ENCODE peak calls at places on chromosomes 11 and 22, in eight cellular contexts. One of them, this sample, is unnamed.

GRCh38 chr22:35422145-35422544 is 22.2 kb downstream of the MCM5 start:
- DNase-seq in Peyer's patch: no peak
- DNase-seq in thoracic aorta: no peak
- DNase-seq in tibial nerve: no peak
- DNase-seq in foreskin keratinocyte: no peak
- DNase-seq in WTC11: no peak
- DNase-seq in GM06990: no peak
- DNase-seq in IMR-90: no peak
- DNase-seq in this sample: no peak

GRCh38 chr11:71127806-71128205 is 124.6 kb downstream of the SHANK2 start:
- DNase-seq in Peyer's patch: no peak
- DNase-seq in thoracic aorta: no peak
- DNase-seq in tibial nerve: no peak
- DNase-seq in foreskin keratinocyte: no peak
- DNase-seq in WTC11: no peak
- DNase-seq in GM06990: no peak
- DNase-seq in IMR-90: no peak
- DNase-seq in this sample: no peak

GRCh38 chr11:35003658-35004057 is 87.2 kb downstream of the PDHX start:
- DNase-seq in Peyer's patch: no peak
- DNase-seq in thoracic aorta: no peak
- DNase-seq in tibial nerve: no peak
- DNase-seq in foreskin keratinocyte: no peak
- DNase-seq in WTC11: no peak
- DNase-seq in GM06990: no peak
- DNase-seq in IMR-90: peak; percentile 24
- DNase-seq in this sample: no peak

GRCh38 chr11:126893796-126894195 is 106.8 kb downstream of the KIRREL3 start:
- DNase-seq in Peyer's patch: no peak
- DNase-seq in thoracic aorta: no peak
- DNase-seq in tibial nerve: no peak
- DNase-seq in foreskin keratinocyte: no peak
- DNase-seq in WTC11: no peak
- DNase-seq in GM06990: no peak
- DNase-seq in IMR-90: no peak
- DNase-seq in this sample: no peak

GRCh38 chr22:45972091-45972867 is 4.7 kb downstream of the WNT7B start:
- DNase-seq in Peyer's patch: no peak
- DNase-seq in thoracic aorta: no peak
- DNase-seq in tibial nerve: no peak
- DNase-seq in foreskin keratinocyte: no peak
- DNase-seq in WTC11: no peak
- DNase-seq in GM06990: no peak
- DNase-seq in IMR-90: no peak
- DNase-seq in this sample: no peak

GRCh38 chr11:116224154-116224888 is 548.5 kb downstream of the BUD13 start:
- DNase-seq in Peyer's patch: no peak
- DNase-seq in thoracic aorta: no peak
- DNase-seq in tibial nerve: peak; percentile 18
- DNase-seq in foreskin keratinocyte: no peak
- DNase-seq in WTC11: peak; percentile 63
- DNase-seq in GM06990: peak; percentile 14
- DNase-seq in IMR-90: peak; percentile 22
- DNase-seq in this sample: peak; percentile 66

GRCh38 chr11:114169321-114169749 is 109.8 kb downstream of the ZBTB16 start:
- DNase-seq in Peyer's patch: no peak
- DNase-seq in thoracic aorta: no peak
- DNase-seq in tibial nerve: no peak
- DNase-seq in foreskin keratinocyte: no peak
- DNase-seq in WTC11: no peak
- DNase-seq in GM06990: no peak
- DNase-seq in IMR-90: no peak
- DNase-seq in this sample: no peak

GRCh38 chr11:72718101-72718501 is 34.1 kb downstream of the ARAP1 start:
- DNase-seq in Peyer's patch: no peak
- DNase-seq in thoracic aorta: no peak
- DNase-seq in tibial nerve: no peak
- DNase-seq in foreskin keratinocyte: no peak
- DNase-seq in WTC11: no peak
- DNase-seq in GM06990: no peak
- DNase-seq in IMR-90: no peak
- DNase-seq in this sample: no peak

GRCh38 chr11:73729594-73730206 is 31.2 kb downstream of the RAB6A start:
- DNase-seq in Peyer's patch: no peak
- DNase-seq in thoracic aorta: no peak
- DNase-seq in tibial nerve: no peak
- DNase-seq in foreskin keratinocyte: no peak
- DNase-seq in WTC11: peak; percentile 67
- DNase-seq in GM06990: no peak
- DNase-seq in IMR-90: no peak
- DNase-seq in this sample: no peak

GRCh38 chr11:107102692-107103463 is 84.6 kb upstream of the GUCY1A2 start:
- DNase-seq in Peyer's patch: no peak
- DNase-seq in thoracic aorta: no peak
- DNase-seq in tibial nerve: no peak
- DNase-seq in foreskin keratinocyte: no peak
- DNase-seq in WTC11: no peak
- DNase-seq in GM06990: no peak
- DNase-seq in IMR-90: no peak
- DNase-seq in this sample: no peak

GRCh38 chr22:50530280-50530856 is 556 bp upstream of the TYMP start:
- DNase-seq in Peyer's patch: peak; percentile 91
- DNase-seq in thoracic aorta: no peak
- DNase-seq in tibial nerve: peak; percentile 55
- DNase-seq in foreskin keratinocyte: peak; percentile 54
- DNase-seq in WTC11: peak; percentile 48
- DNase-seq in GM06990: no peak
- DNase-seq in IMR-90: peak; percentile 44
- DNase-seq in this sample: peak; percentile 74

GRCh38 chr22:42906605-42907338 is 49.7 kb upstream of the ARFGAP3 start:
- DNase-seq in Peyer's patch: no peak
- DNase-seq in thoracic aorta: no peak
- DNase-seq in tibial nerve: peak; percentile 55
- DNase-seq in foreskin keratinocyte: no peak
- DNase-seq in WTC11: no peak
- DNase-seq in GM06990: no peak
- DNase-seq in IMR-90: peak; percentile 16
- DNase-seq in this sample: no peak

GRCh38 chr11:12785901-12786300 is 111.7 kb downstream of the TEAD1 start:
- DNase-seq in Peyer's patch: no peak
- DNase-seq in thoracic aorta: no peak
- DNase-seq in tibial nerve: no peak
- DNase-seq in foreskin keratinocyte: no peak
- DNase-seq in WTC11: no peak
- DNase-seq in GM06990: no peak
- DNase-seq in IMR-90: no peak
- DNase-seq in this sample: no peak

GRCh38 chr22:43042101-43042780 is 27.3 kb upstream of the PACSIN2 start:
- DNase-seq in Peyer's patch: no peak
- DNase-seq in thoracic aorta: no peak
- DNase-seq in tibial nerve: no peak
- DNase-seq in foreskin keratinocyte: peak; percentile 23
- DNase-seq in WTC11: no peak
- DNase-seq in GM06990: no peak
- DNase-seq in IMR-90: peak; percentile 24
- DNase-seq in this sample: no peak

GRCh38 chr22:19759994-19760651 is 455 bp upstream of the TBX1 start:
- DNase-seq in Peyer's patch: no peak
- DNase-seq in thoracic aorta: no peak
- DNase-seq in tibial nerve: no peak
- DNase-seq in foreskin keratinocyte: no peak
- DNase-seq in WTC11: no peak
- DNase-seq in GM06990: no peak
- DNase-seq in IMR-90: no peak
- DNase-seq in this sample: no peak

GRCh38 chr11:15216678-15217077 is 102.0 kb downstream of the INSC start:
- DNase-seq in Peyer's patch: no peak
- DNase-seq in thoracic aorta: no peak
- DNase-seq in tibial nerve: no peak
- DNase-seq in foreskin keratinocyte: no peak
- DNase-seq in WTC11: peak; percentile 36
- DNase-seq in GM06990: no peak
- DNase-seq in IMR-90: no peak
- DNase-seq in this sample: peak; percentile 29
- TF ChIP-seq CTCF in Peyer's patch: peak; percentile 26
- TF ChIP-seq CTCF in thoracic aorta: no peak
- TF ChIP-seq CTCF in tibial nerve: no peak
- TF ChIP-seq CTCF in foreskin keratinocyte: peak; percentile 62
- TF ChIP-seq CTCF in WTC11: peak; percentile 56
- TF ChIP-seq CTCF in GM06990: peak; percentile 74
- TF ChIP-seq CTCF in IMR-90: peak; percentile 44
- TF ChIP-seq CTCF in this sample: peak; percentile 21

GRCh38 chr11:68825603-68826002 is 16.1 kb downstream of the CPT1A start:
- DNase-seq in Peyer's patch: peak; percentile 80
- DNase-seq in thoracic aorta: no peak
- DNase-seq in tibial nerve: no peak
- DNase-seq in foreskin keratinocyte: no peak
- DNase-seq in WTC11: peak; percentile 62
- DNase-seq in GM06990: no peak
- DNase-seq in IMR-90: no peak
- DNase-seq in this sample: no peak

GRCh38 chr11:68819362-68819761 is 22.4 kb downstream of the CPT1A start:
- DNase-seq in Peyer's patch: no peak
- DNase-seq in thoracic aorta: no peak
- DNase-seq in tibial nerve: no peak
- DNase-seq in foreskin keratinocyte: no peak
- DNase-seq in WTC11: no peak
- DNase-seq in GM06990: no peak
- DNase-seq in IMR-90: no peak
- DNase-seq in this sample: no peak

GRCh38 chr11:68822546-68822945 is 19.2 kb downstream of the CPT1A start:
- DNase-seq in Peyer's patch: no peak
- DNase-seq in thoracic aorta: no peak
- DNase-seq in tibial nerve: no peak
- DNase-seq in foreskin keratinocyte: no peak
- DNase-seq in WTC11: no peak
- DNase-seq in GM06990: no peak
- DNase-seq in IMR-90: no peak
- DNase-seq in this sample: no peak

GRCh38 chr11:68818181-68818580 is 23.5 kb downstream of the CPT1A start:
- DNase-seq in Peyer's patch: no peak
- DNase-seq in thoracic aorta: no peak
- DNase-seq in tibial nerve: no peak
- DNase-seq in foreskin keratinocyte: no peak
- DNase-seq in WTC11: no peak
- DNase-seq in GM06990: no peak
- DNase-seq in IMR-90: no peak
- DNase-seq in this sample: no peak

DNA sequence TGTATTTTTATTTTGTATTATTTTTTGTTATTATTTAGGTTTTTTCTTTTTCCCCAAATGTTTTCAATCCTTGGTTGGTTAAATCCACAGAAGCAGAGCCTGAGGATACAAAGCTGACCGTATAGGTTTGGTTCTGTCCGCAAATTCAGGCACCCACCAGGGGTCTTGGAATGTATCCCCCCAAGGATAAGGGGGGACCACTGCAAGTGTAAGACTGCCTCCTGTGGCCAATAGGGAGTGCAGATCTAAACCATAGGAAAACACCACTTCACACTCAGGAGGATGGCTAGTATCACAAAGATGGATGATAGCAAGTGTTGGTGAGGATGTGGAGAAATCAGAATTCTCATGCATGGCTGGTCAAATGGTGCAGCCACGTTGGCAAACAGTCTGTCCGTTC is 20.0 kb downstream of the CPT1A start:
- DNase-seq in Peyer's patch: no peak
- DNase-seq in thoracic aorta: no peak
- DNase-seq in tibial nerve: no peak
- DNase-seq in foreskin keratinocyte: no peak
- DNase-seq in WTC11: no peak
- DNase-seq in GM06990: no peak
- DNase-seq in IMR-90: no peak
- DNase-seq in this sample: no peak
- TF ChIP-seq CTCF in Peyer's patch: no peak
- TF ChIP-seq CTCF in thoracic aorta: no peak
- TF ChIP-seq CTCF in tibial nerve: no peak
- TF ChIP-seq CTCF in foreskin keratinocyte: no peak
- TF ChIP-seq CTCF in WTC11: no peak
- TF ChIP-seq CTCF in GM06990: no peak
- TF ChIP-seq CTCF in IMR-90: no peak
- TF ChIP-seq CTCF in this sample: no peak

GRCh38 chr11:64284962-64285884 is at the start of gene GPR137:
- DNase-seq in Peyer's patch: peak; percentile 94
- DNase-seq in thoracic aorta: no peak
- DNase-seq in tibial nerve: peak; percentile 66
- DNase-seq in foreskin keratinocyte: peak; percentile 65
- DNase-seq in WTC11: peak; percentile 78
- DNase-seq in GM06990: peak; percentile 90
- DNase-seq in IMR-90: peak; percentile 56
- DNase-seq in this sample: peak; percentile 94

GRCh38 chr11:64285885-64286800 is 495 bp downstream of the GPR137 start:
- DNase-seq in Peyer's patch: peak; percentile 60
- DNase-seq in thoracic aorta: no peak
- DNase-seq in tibial nerve: no peak
- DNase-seq in foreskin keratinocyte: no peak
- DNase-seq in WTC11: no peak
- DNase-seq in GM06990: peak; percentile 34
- DNase-seq in IMR-90: no peak
- DNase-seq in this sample: no peak

GRCh38 chr11:64281957-64282770 is 2.3 kb downstream of the BAD start:
- DNase-seq in Peyer's patch: no peak
- DNase-seq in thoracic aorta: no peak
- DNase-seq in tibial nerve: no peak
- DNase-seq in foreskin keratinocyte: no peak
- DNase-seq in WTC11: no peak
- DNase-seq in GM06990: no peak
- DNase-seq in IMR-90: no peak
- DNase-seq in this sample: no peak

GRCh38 chr11:64284048-64284961 is at the start of gene BAD:
- DNase-seq in Peyer's patch: peak; percentile 98
- DNase-seq in thoracic aorta: peak; percentile 84
- DNase-seq in tibial nerve: peak; percentile 91
- DNase-seq in foreskin keratinocyte: peak; percentile 69
- DNase-seq in WTC11: peak; percentile 97
- DNase-seq in GM06990: peak; percentile 91
- DNase-seq in IMR-90: peak; percentile 85
- DNase-seq in this sample: peak; percentile 99

DNA sequence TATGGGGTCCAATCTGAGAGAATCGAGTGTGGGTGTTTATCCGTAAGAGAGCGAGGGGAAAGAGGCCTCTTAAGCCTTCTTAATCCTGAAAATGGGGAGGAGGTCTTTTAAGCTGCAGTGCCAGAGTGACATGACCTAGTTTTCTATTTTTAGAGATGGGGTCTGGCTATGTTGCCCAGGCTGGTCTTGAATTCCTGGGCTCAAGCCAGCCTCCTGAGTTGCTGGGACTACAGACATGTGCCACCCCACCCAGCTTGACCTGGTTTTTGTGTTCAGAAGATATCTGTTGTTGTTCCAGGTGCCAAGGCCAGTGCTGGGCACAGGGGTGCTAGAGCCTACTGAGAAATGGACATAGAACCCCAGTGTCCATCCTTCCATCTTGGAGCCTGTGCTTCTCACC is 1.4 kb downstream of the BAD start:
- DNase-seq in Peyer's patch: no peak
- DNase-seq in thoracic aorta: no peak
- DNase-seq in tibial nerve: no peak
- DNase-seq in foreskin keratinocyte: no peak
- DNase-seq in WTC11: no peak
- DNase-seq in GM06990: no peak
- DNase-seq in IMR-90: no peak
- DNase-seq in this sample: no peak
- TF ChIP-seq CTCF in Peyer's patch: no peak
- TF ChIP-seq CTCF in thoracic aorta: no peak
- TF ChIP-seq CTCF in tibial nerve: no peak
- TF ChIP-seq CTCF in foreskin keratinocyte: no peak
- TF ChIP-seq CTCF in WTC11: no peak
- TF ChIP-seq CTCF in GM06990: no peak
- TF ChIP-seq CTCF in IMR-90: no peak
- TF ChIP-seq CTCF in this sample: no peak

GRCh38 chr11:8746575-8746974 is 64.0 kb downstream of the RPL27A start:
- DNase-seq in Peyer's patch: no peak
- DNase-seq in thoracic aorta: no peak
- DNase-seq in tibial nerve: no peak
- DNase-seq in foreskin keratinocyte: no peak
- DNase-seq in WTC11: no peak
- DNase-seq in GM06990: no peak
- DNase-seq in IMR-90: no peak
- DNase-seq in this sample: no peak
- TF ChIP-seq CTCF in Peyer's patch: no peak
- TF ChIP-seq CTCF in thoracic aorta: no peak
- TF ChIP-seq CTCF in tibial nerve: no peak
- TF ChIP-seq CTCF in foreskin keratinocyte: no peak
- TF ChIP-seq CTCF in WTC11: no peak
- TF ChIP-seq CTCF in GM06990: no peak
- TF ChIP-seq CTCF in IMR-90: no peak
- TF ChIP-seq CTCF in this sample: no peak